ENCODE peak calls at places on chromosomes 4 and X, in five cellular contexts. One of them, this sample, is unnamed.

GRCh38 chr4:124530464-124531077 is 182.0 kb downstream of the ANKRD50 start:
- DNase-seq in H1: no peak
- DNase-seq in A549: no peak
- DNase-seq in HepG2: peak
- DNase-seq in GM12878: no peak
- DNase-seq in this sample: no peak

GRCh38 chr4:174137698-174138097 is 145.8 kb downstream of the FBXO8 start:
- DNase-seq in GM12878: no peak
- DNase-seq in H1: no peak
- DNase-seq in A549: no peak
- DNase-seq in HepG2: no peak
- DNase-seq in this sample: no peak

GRCh38 chrX:9708086-9708485 is 57.6 kb downstream of the GPR143 start:
- DNase-seq in HepG2: no peak
- DNase-seq in GM12878: no peak
- DNase-seq in H1: no peak
- DNase-seq in A549: no peak
- DNase-seq in this sample: no peak

GRCh38 chr4:92305148-92305877 is 1.5 kb downstream of the GRID2 start:
- DNase-seq in A549: peak
- DNase-seq in H1: peak
- DNase-seq in GM12878: no peak
- DNase-seq in HepG2: no peak
- DNase-seq in this sample: no peak

GRCh38 chrX:131187234-131187633 is 101.9 kb downstream of the IGSF1 start:
- DNase-seq in HepG2: no peak
- DNase-seq in H1: no peak
- DNase-seq in A549: no peak
- DNase-seq in GM12878: no peak
- DNase-seq in this sample: no peak

GRCh38 chr4:158079661-158080060 is 93.2 kb downstream of the GASK1B start:
- DNase-seq in A549: no peak
- DNase-seq in HepG2: no peak
- DNase-seq in H1: no peak
- DNase-seq in GM12878: no peak
- DNase-seq in this sample: no peak

GRCh38 chr4:112327950-112328349 is 30.8 kb downstream of the ALPK1 start:
- DNase-seq in GM12878: peak
- DNase-seq in H1: no peak
- DNase-seq in A549: no peak
- DNase-seq in HepG2: peak
- DNase-seq in this sample: peak

GRCh38 chr4:29704059-29704458 is 1016.1 kb upstream of the PCDH7 start:
- DNase-seq in A549: no peak
- DNase-seq in GM12878: no peak
- DNase-seq in HepG2: no peak
- DNase-seq in H1: no peak
- DNase-seq in this sample: no peak

GRCh38 chrX:56813318-56813837 is 84.3 kb downstream of the NBDY start:
- DNase-seq in GM12878: no peak
- DNase-seq in H1: no peak
- DNase-seq in A549: no peak
- DNase-seq in HepG2: no peak
- DNase-seq in this sample: peak

GRCh38 chr4:158991534-158992155 is 111.2 kb upstream of the RAPGEF2 start:
- DNase-seq in HepG2: no peak
- DNase-seq in A549: no peak
- DNase-seq in H1: no peak
- DNase-seq in GM12878: no peak
- DNase-seq in this sample: no peak

GRCh38 chr4:152316969-152317368 is 218.9 kb downstream of the FBXW7 start:
- DNase-seq in H1: no peak
- DNase-seq in HepG2: no peak
- DNase-seq in GM12878: no peak
- DNase-seq in A549: no peak
- DNase-seq in this sample: no peak
- TF ChIP-seq HDAC2 in H1: no peak
- TF ChIP-seq HDAC2 in HepG2: no peak
- TF ChIP-seq HDAC2 in GM12878: no peak
- TF ChIP-seq HDAC2 in A549: no peak
- TF ChIP-seq HDAC2 in this sample: no peak

GRCh38 chr4:89835413-89835812 is 1.5 kb downstream of the SNCA start:
- DNase-seq in H1: no peak
- DNase-seq in A549: no peak
- DNase-seq in GM12878: no peak
- DNase-seq in HepG2: no peak
- DNase-seq in this sample: no peak
- H3K4me2 ChIP-seq in H1: peak
- H3K4me2 ChIP-seq in A549: no peak
- H3K4me2 ChIP-seq in GM12878: no peak
- H3K4me2 ChIP-seq in HepG2: no peak
- H3K4me2 ChIP-seq in this sample: no peak

GRCh38 chr4:140612356-140612755 is 43.6 kb upstream of the UCP1 start:
- DNase-seq in A549: no peak
- DNase-seq in H1: no peak
- DNase-seq in HepG2: no peak
- DNase-seq in GM12878: no peak
- DNase-seq in this sample: no peak
- TF ChIP-seq HDAC2 in A549: no peak
- TF ChIP-seq HDAC2 in H1: no peak
- TF ChIP-seq HDAC2 in HepG2: no peak
- TF ChIP-seq HDAC2 in GM12878: no peak
- TF ChIP-seq HDAC2 in this sample: no peak

GRCh38 chr4:176782794-176783193 is 9.9 kb downstream of the VEGFC start:
- DNase-seq in A549: no peak
- DNase-seq in GM12878: no peak
- DNase-seq in H1: no peak
- DNase-seq in HepG2: no peak
- DNase-seq in this sample: no peak
- H3K4me2 ChIP-seq in A549: no peak
- H3K4me2 ChIP-seq in GM12878: no peak
- H3K4me2 ChIP-seq in H1: no peak
- H3K4me2 ChIP-seq in HepG2: no peak
- H3K4me2 ChIP-seq in this sample: no peak

GRCh38 chr4:31580843-31581242 is 860.7 kb downstream of the PCDH7 start:
- DNase-seq in H1: no peak
- DNase-seq in GM12878: no peak
- DNase-seq in A549: no peak
- DNase-seq in HepG2: no peak
- DNase-seq in this sample: no peak

GRCh38 chr4:31573554-31573953 is 853.4 kb downstream of the PCDH7 start:
- DNase-seq in H1: no peak
- DNase-seq in GM12878: no peak
- DNase-seq in HepG2: no peak
- DNase-seq in A549: no peak
- DNase-seq in this sample: no peak

DNA sequence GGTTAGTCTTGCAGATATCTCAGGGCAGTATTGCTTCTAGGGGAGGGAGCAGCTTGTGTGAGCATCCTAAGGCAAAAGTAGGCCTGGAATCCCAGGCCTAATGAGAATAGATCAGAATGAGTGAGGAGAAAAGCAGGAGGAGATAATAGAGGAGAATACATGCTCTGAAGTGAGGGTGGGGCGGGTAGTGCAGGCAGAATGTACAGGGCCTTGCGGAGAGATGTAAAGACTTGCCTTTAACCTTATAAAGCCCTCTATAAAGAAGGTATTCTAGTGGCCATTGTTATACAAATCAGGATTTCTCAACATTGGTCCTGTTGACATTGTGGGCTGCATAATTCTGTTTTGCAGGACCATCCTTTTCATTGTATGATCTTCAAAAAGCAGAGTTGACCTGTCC is 855.3 kb downstream of the PCDH7 start:
- DNase-seq in A549: no peak
- DNase-seq in H1: no peak
- DNase-seq in HepG2: no peak
- DNase-seq in GM12878: no peak
- DNase-seq in this sample: no peak
- TF ChIP-seq HDAC2 in A549: no peak
- TF ChIP-seq HDAC2 in H1: no peak
- TF ChIP-seq HDAC2 in HepG2: no peak
- TF ChIP-seq HDAC2 in GM12878: no peak
- TF ChIP-seq HDAC2 in this sample: no peak

GRCh38 chrX:118534716-118535493 is 39.3 kb downstream of the DOCK11 start:
- DNase-seq in GM12878: no peak
- DNase-seq in H1: no peak
- DNase-seq in HepG2: no peak
- DNase-seq in A549: no peak
- DNase-seq in this sample: no peak
- H3K4me2 ChIP-seq in GM12878: no peak
- H3K4me2 ChIP-seq in H1: peak
- H3K4me2 ChIP-seq in HepG2: no peak
- H3K4me2 ChIP-seq in A549: no peak
- H3K4me2 ChIP-seq in this sample: no peak

GRCh38 chrX:15873566-15873965 is 19.0 kb upstream of the AP1S2 start:
- DNase-seq in H1: no peak
- DNase-seq in A549: no peak
- DNase-seq in GM12878: no peak
- DNase-seq in HepG2: no peak
- DNase-seq in this sample: no peak

GRCh38 chrX:15869695-15870094 is 15.1 kb upstream of the AP1S2 start:
- DNase-seq in HepG2: no peak
- DNase-seq in H1: no peak
- DNase-seq in A549: no peak
- DNase-seq in GM12878: no peak
- DNase-seq in this sample: no peak

GRCh38 chrX:15877380-15877779 is 22.8 kb upstream of the AP1S2 start:
- DNase-seq in A549: no peak
- DNase-seq in H1: no peak
- DNase-seq in GM12878: no peak
- DNase-seq in HepG2: no peak
- DNase-seq in this sample: no peak

DNA sequence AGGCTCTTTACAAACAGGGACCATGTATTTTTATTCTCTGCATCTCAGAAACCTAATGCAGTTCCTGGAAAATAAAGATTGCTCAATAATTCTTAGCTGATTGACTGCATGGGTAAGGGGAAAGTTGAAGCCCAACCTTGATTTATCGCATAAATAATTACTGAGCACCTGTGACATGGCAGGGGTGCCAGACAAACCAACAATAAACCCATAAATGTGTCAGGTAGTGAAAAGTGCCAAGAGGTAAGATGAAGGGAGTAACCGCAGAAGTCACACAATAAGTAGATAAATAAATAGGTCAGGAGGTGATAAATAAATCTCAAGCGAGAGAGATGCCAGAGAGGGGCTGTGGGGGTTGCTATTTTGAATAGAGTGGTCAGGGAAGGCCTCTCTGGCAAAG is 20.1 kb upstream of the AP1S2 start:
- DNase-seq in GM12878: no peak
- DNase-seq in H1: no peak
- DNase-seq in A549: no peak
- DNase-seq in HepG2: no peak
- DNase-seq in this sample: no peak
- TF ChIP-seq HDAC2 in GM12878: no peak
- TF ChIP-seq HDAC2 in H1: no peak
- TF ChIP-seq HDAC2 in A549: no peak
- TF ChIP-seq HDAC2 in HepG2: no peak
- TF ChIP-seq HDAC2 in this sample: no peak

DNA sequence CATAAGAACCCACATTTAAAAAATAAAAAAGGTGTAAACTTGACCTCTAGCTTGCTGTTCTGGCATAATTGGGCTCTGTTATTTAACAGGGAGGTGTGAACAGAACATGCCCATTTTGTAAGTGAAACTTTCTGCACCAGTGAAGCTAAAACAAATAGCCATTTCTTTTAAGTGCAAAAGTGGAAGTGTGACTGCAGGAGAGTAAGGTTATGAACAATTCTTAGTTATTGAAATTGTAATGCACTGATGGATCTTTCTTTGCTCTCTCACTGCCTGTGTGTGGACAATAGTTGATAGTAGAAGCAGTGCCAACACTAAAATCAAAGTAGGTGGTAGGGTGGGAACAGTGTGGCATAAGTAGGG is 12.6 kb downstream of the P2RY10 start:
- DNase-seq in HepG2: no peak
- DNase-seq in H1: no peak
- DNase-seq in A549: no peak
- DNase-seq in GM12878: peak
- DNase-seq in this sample: no peak
- H3K4me2 ChIP-seq in HepG2: no peak
- H3K4me2 ChIP-seq in H1: no peak
- H3K4me2 ChIP-seq in A549: no peak
- H3K4me2 ChIP-seq in GM12878: peak
- H3K4me2 ChIP-seq in this sample: no peak

This sample was measured in K562.